ENCODE peak calls at places on chromosomes 3 and 15, in nine cellular contexts. C is ovary, S is dorsolateral prefrontal cortex, K is fibroblast of the aortic adventitia, P is foreskin fibroblast, R is sigmoid colon, L is tibial nerve, B is pancreas, X is BE2C. A is an unnamed sample.

GRCh38 chr3:65625310-65625709 is 413.4 kb downstream of the MAGI1 start:
- DNase-seq in K (no peak), C (no peak), P (no peak), R (no peak), B (no peak), X (no peak), L (no peak), S (no peak), A (no peak)

GRCh38 chr15:62306851-62307504 is 141.9 kb upstream of the C2CD4B start:
- DNase-seq in R (peak), S (no peak), P (peak), K (peak), L (no peak), X (peak), B (peak), C (peak), A (peak)

GRCh38 chr3:66502981-66503380 is 2.2 kb upstream of the LRIG1 start:
- DNase-seq in R (no peak), C (no peak), B (no peak), L (no peak), X (no peak), S (no peak), P (no peak), K (no peak), A (no peak)

GRCh38 chr15:57205999-57206398 is 170.3 kb upstream of the CGNL1 start:
- DNase-seq in B (no peak), S (no peak), X (no peak), R (no peak), L (no peak), K (no peak), C (no peak), P (no peak), A (no peak)

GRCh38 chr3:60169755-60170154 is 1081.5 kb downstream of the FHIT start:
- DNase-seq in L (no peak), X (no peak), C (no peak), S (no peak), K (no peak), B (no peak), R (no peak), P (no peak), A (no peak)

GRCh38 chr3:64218746-64219145 is 6.5 kb downstream of the PRICKLE2 start:
- DNase-seq in P (no peak), B (no peak), X (no peak), R (no peak), K (no peak), C (no peak), L (no peak), S (no peak), A (no peak)

GRCh38 chr3:9800529-9800928 is 7.6 kb downstream of the ARPC4 start:
- DNase-seq in B (no peak), S (no peak), C (no peak), R (no peak), X (no peak), L (no peak), K (no peak), P (no peak), A (no peak)

GRCh38 chr15:57411945-57412768 is 35.9 kb downstream of the CGNL1 start:
- DNase-seq in R (no peak), K (no peak), X (no peak), C (no peak), L (no peak), S (no peak), B (no peak), P (no peak), A (no peak)

GRCh38 chr15:89346516-89346915 is 11.9 kb upstream of the POLG start:
- DNase-seq in C (no peak), P (no peak), X (no peak), K (no peak), L (no peak), B (no peak), S (no peak), R (no peak), A (no peak)

GRCh38 chr3:133792171-133792763 is 13.3 kb upstream of the SRPRB start:
- DNase-seq in K (peak), B (no peak), C (no peak), X (no peak), R (no peak), P (no peak), S (no peak), L (no peak), A (no peak)

GRCh38 chr3:123148772-123149171 is 53.0 kb upstream of the SEC22A start:
- DNase-seq in B (no peak), P (no peak), C (no peak), S (peak), K (no peak), L (no peak), X (no peak), R (no peak), A (no peak)

GRCh38 chr3:183439510-183439909 is 11.1 kb upstream of the MCF2L2 start:
- DNase-seq in L (no peak), P (no peak), R (no peak), X (no peak), S (no peak), K (no peak), B (no peak), C (no peak), A (no peak)

GRCh38 chr3:114022145-114022544 is 34.2 kb downstream of the CCDC191 start:
- DNase-seq in S (no peak), B (no peak), R (no peak), X (no peak), C (no peak), L (no peak), K (no peak), P (no peak), A (no peak)

GRCh38 chr3:46812237-46812791 is 50.9 kb downstream of the MYL3 start:
- DNase-seq in R (peak), P (peak), K (peak), S (no peak), L (no peak), C (peak), X (peak), B (peak), A (no peak)

GRCh38 chr3:39137435-39137936 is 15.9 kb downstream of the CSRNP1 start:
- DNase-seq in B (no peak), R (peak), K (no peak), S (no peak), L (no peak), X (no peak), C (no peak), P (no peak), A (no peak)

GRCh38 chr15:95059346-95059905 is 828.1 kb downstream of the MCTP2 start:
- DNase-seq in C (no peak), P (no peak), B (no peak), S (no peak), L (no peak), R (no peak), X (no peak), K (no peak), A (no peak)

GRCh38 chr3:43425829-43426228 is 139.5 kb downstream of the SNRK start:
- DNase-seq in K (no peak), P (no peak), R (no peak), L (no peak), X (no peak), C (no peak), B (no peak), S (no peak), A (no peak)

GRCh38 chr3:119557192-119557873 is 2.1 kb downstream of the CD80 start:
- DNase-seq in C (no peak), B (no peak), X (no peak), L (no peak), S (no peak), K (no peak), R (no peak), P (no peak), A (no peak)

GRCh38 chr3:182460303-182460702 is 333.0 kb upstream of the ATP11B start:
- DNase-seq in L (no peak), P (no peak), S (no peak), K (no peak), C (no peak), B (no peak), X (no peak), R (no peak), A (no peak)

GRCh38 chr3:130014526-130014925 is 40.0 kb downstream of the TRH start:
- DNase-seq in P (no peak), R (no peak), B (no peak), C (no peak), X (no peak), K (peak), L (no peak), S (no peak), A (peak)

GRCh38 chr15:84992157-84992940 is 10.7 kb downstream of the PDE8A start:
- DNase-seq in L (no peak), P (peak), K (peak), S (no peak), B (no peak), R (no peak), X (no peak), C (no peak), A (peak)

GRCh38 chr15:69337133-69337532 is 38.4 kb downstream of the PAQR5 start:
- DNase-seq in S (no peak), L (no peak), C (no peak), K (peak), P (peak), R (no peak), B (no peak), X (no peak), A (no peak)

GRCh38 chr3:176872771-176873209 is 324.5 kb downstream of the TBL1XR1 start:
- DNase-seq in C (peak), S (no peak), X (peak), R (no peak), P (peak), K (peak), B (peak), L (no peak), A (peak)

GRCh38 chr3:149494022-149494758 is 19.7 kb downstream of the TM4SF4 start:
- DNase-seq in B (peak), K (peak), P (peak), X (peak), S (peak), L (peak), R (peak), C (peak), A (peak)

GRCh38 chr3:191792580-191792979 is 331.6 kb downstream of the PYDC2 start:
- DNase-seq in C (no peak), K (no peak), S (no peak), P (no peak), R (no peak), B (no peak), X (no peak), L (no peak), A (no peak)

GRCh38 chr3:10666621-10667020 is 149.4 kb upstream of the SLC6A11 start:
- DNase-seq in S (peak), P (no peak), K (no peak), C (no peak), L (no peak), X (peak), B (no peak), R (no peak), A (no peak)

GRCh38 chr3:183811638-183812037 is 13.7 kb downstream of the MAP6D1 start:
- DNase-seq in S (no peak), B (peak), R (no peak), L (no peak), K (no peak), C (no peak), X (no peak), P (no peak), A (no peak)

GRCh38 chr3:186413615-186414415 is 51.8 kb upstream of the DGKG start:
- DNase-seq in R (peak), S (no peak), L (peak), B (peak), X (no peak), P (no peak), K (peak), C (peak), A (no peak)

GRCh38 chr15:64096486-64097431 is 977 bp downstream of the SNX1 start:
- DNase-seq in X (peak), P (no peak), K (peak), L (no peak), B (no peak), S (no peak), C (no peak), R (no peak), A (peak)

GRCh38 chr3:185757176-185757575 is 67.7 kb downstream of the IGF2BP2 start:
- DNase-seq in B (no peak), L (no peak), R (no peak), K (no peak), S (no peak), C (no peak), P (no peak), X (no peak), A (no peak)

GRCh38 chr15:77031376-77032050 is 36.6 kb downstream of the PSTPIP1 start:
- DNase-seq in P (no peak), C (no peak), K (no peak), X (peak), S (peak), L (no peak), R (peak), B (peak), A (no peak)

GRCh38 chr15:61038387-61038786 is 190.7 kb downstream of the RORA start:
- DNase-seq in S (no peak), P (no peak), R (no peak), X (peak), L (peak), B (no peak), C (peak), K (peak), A (peak)

GRCh38 chr3:135966349-135966695 is 794 bp downstream of the PPP2R3A start:
- DNase-seq in K (peak), X (peak), P (no peak), C (peak), L (no peak), R (no peak), S (peak), B (no peak), A (peak)

GRCh38 chr15:31498329-31498728 is 171.7 kb downstream of the KLF13 start:
- DNase-seq in P (no peak), L (no peak), K (no peak), S (peak), C (no peak), X (no peak), B (no peak), R (no peak), A (no peak)

GRCh38 chr3:161274691-161275298 is 53.7 kb downstream of the NMD3 start:
- DNase-seq in R (no peak), X (peak), C (no peak), P (peak), S (no peak), B (peak), L (no peak), K (peak), A (no peak)

GRCh38 chr3:169298247-169298992 is 365.1 kb downstream of the MECOM start:
- DNase-seq in B (no peak), X (no peak), C (no peak), R (no peak), P (no peak), L (no peak), K (no peak), S (no peak), A (no peak)

GRCh38 chr15:97654677-97655076 is 305.8 kb upstream of the ARRDC4 start:
- DNase-seq in P (no peak), B (no peak), C (no peak), R (no peak), X (no peak), S (no peak), L (no peak), K (no peak), A (no peak)

GRCh38 chr15:97652041-97652440 is 308.5 kb upstream of the ARRDC4 start:
- DNase-seq in X (no peak), R (no peak), B (no peak), L (no peak), S (no peak), C (no peak), K (no peak), P (no peak), A (no peak)

GRCh38 chr15:97648728-97649127 is 311.8 kb upstream of the ARRDC4 start:
- DNase-seq in X (no peak), L (no peak), K (no peak), P (no peak), R (no peak), C (no peak), B (no peak), S (no peak), A (no peak)

GRCh38 chr15:97653896-97654295 is 306.6 kb upstream of the ARRDC4 start:
- DNase-seq in L (no peak), C (no peak), R (no peak), K (no peak), S (no peak), P (no peak), B (no peak), X (no peak), A (no peak)

GRCh38 chr15:97652700-97653167 is 307.8 kb upstream of the ARRDC4 start:
- DNase-seq in L (no peak), K (no peak), B (no peak), X (peak), R (no peak), C (no peak), P (no peak), S (peak), A (no peak)
- H3K4me3 ChIP-seq in L (peak), K (no peak), B (no peak), X (no peak), R (no peak), C (no peak), P (no peak), S (peak), A (no peak)

GRCh38 chr15:98727115-98728040 is 79.0 kb downstream of the IGF1R start:
- DNase-seq in C (peak), P (peak), L (peak), R (peak), B (peak), X (peak), K (peak), S (peak), A (peak)
- TF ChIP-seq CTCF in C (no peak), P (no peak), L (no peak), R (no peak), B (no peak), X (no peak), K (no peak), S (no peak), A (no peak)

GRCh38 chr3:5292512-5292911 is 105.0 kb downstream of the EDEM1 start:
- DNase-seq in P (no peak), X (no peak), K (no peak), S (no peak), L (no peak), B (no peak), C (no peak), R (no peak), A (no peak)
- H3K4me3 ChIP-seq in P (no peak), X (no peak), K (no peak), S (no peak), L (no peak), B (no peak), C (no peak), R (no peak), A (no peak)

DNA sequence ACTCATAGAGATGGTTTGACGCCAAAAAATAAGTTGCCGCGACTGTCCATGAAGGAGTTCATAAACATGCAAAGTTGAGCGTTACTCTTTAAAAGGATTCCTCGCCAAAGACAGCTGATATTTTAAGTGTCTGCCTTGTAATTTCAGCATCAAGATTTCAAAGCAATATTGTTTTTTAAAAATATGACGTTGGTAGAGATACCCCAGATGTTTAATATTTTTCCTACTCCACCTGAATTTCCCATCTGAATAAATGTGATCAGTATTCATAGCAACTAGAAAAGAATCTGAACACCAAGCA is 155.0 kb downstream of the TUSC7 start:
- DNase-seq in B (no peak), S (no peak), L (no peak), X (no peak), K (no peak), C (no peak), R (no peak), P (no peak), A (no peak)
- TF ChIP-seq CTCF in B (no peak), S (no peak), L (no peak), X (no peak), K (no peak), C (no peak), R (no peak), P (no peak), A (no peak)

GRCh38 chr3:56889131-56889530 is 87.4 kb upstream of the ARHGEF3 start:
- DNase-seq in K (no peak), X (peak), P (no peak), B (no peak), R (no peak), L (no peak), S (no peak), C (peak), A (no peak)

GRCh38 chr3:56890448-56891083 is 88.8 kb upstream of the ARHGEF3 start:
- DNase-seq in C (no peak), L (no peak), P (no peak), R (no peak), S (no peak), B (no peak), X (peak), K (peak), A (peak)

GRCh38 chr3:56885461-56885860 is 83.7 kb upstream of the ARHGEF3 start:
- DNase-seq in P (no peak), X (no peak), B (no peak), L (no peak), S (no peak), K (no peak), R (no peak), C (no peak), A (no peak)

GRCh38 chr3:56885879-56886647 is 84.3 kb upstream of the ARHGEF3 start:
- DNase-seq in S (no peak), B (no peak), K (no peak), R (no peak), X (no peak), C (no peak), P (no peak), L (no peak), A (no peak)

DNA sequence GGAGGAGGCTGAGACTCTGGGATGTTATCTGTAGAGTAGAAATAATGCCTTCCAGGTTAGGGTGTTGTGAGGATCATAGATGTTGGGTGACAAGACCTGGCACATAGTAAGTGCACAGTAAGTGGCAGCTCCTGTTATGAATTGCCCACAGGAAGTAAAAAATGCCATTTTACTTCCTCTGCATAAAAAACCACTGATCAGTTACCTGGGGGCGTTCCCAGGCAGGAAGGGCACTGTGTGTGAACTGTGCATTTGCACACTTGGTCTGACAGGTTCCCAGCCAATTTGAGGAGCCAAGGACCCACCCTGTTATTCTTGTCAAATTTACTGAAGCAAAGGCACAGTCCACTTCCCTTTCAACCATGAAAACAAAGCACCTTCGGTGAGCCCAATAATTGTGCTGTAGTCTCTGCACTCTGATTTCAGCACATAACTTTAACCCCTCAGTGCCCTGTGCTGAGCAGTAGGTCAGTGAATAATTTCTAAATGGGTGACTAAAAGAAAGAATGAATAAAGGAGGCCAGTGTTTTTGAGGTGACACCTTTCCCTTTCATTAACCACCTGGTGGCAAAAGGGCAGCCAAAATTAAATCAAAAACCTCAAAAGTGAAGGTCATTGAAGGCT is 85.8 kb upstream of the ARHGEF3 start:
- DNase-seq in C (no peak), X (no peak), R (no peak), K (no peak), P (no peak), L (no peak), S (no peak), B (no peak), A (no peak)
- H3K4me3 ChIP-seq in C (no peak), X (no peak), R (no peak), K (no peak), P (no peak), L (no peak), S (no peak), B (no peak), A (no peak)